ENCODE peak calls at places on chromosomes 16 and 17, in nine cellular contexts. P, V, U, K, G, C, A, W and L are unnamed samples.

GRCh38 chr17:69455040-69455439 is 40.5 kb downstream of the MAP2K6 start:
- DNase-seq in P (no peak), V (no peak), U (no peak), K (no peak), G (no peak), C (no peak), A (no peak), W (no peak), L (no peak)

GRCh38 chr16:15952265-15952711 is 2.9 kb downstream of the ABCC1 start:
- DNase-seq in P (no peak), V (no peak), U (no peak), K (no peak), G (no peak), C (peak; percentile 62), A (no peak), W (no peak), L (peak; percentile 19)

GRCh38 chr16:71645450-71645849 is 19.5 kb downstream of the MARVELD3 start:
- DNase-seq in P (no peak), V (peak; percentile 70), U (no peak), K (no peak), G (no peak), C (no peak), A (no peak), W (no peak), L (no peak)

GRCh38 chr16:22924492-22924891 is 110.5 kb downstream of the HS3ST2 start:
- DNase-seq in P (no peak), V (no peak), U (no peak), K (no peak), G (peak; percentile 14), C (no peak), A (no peak), W (no peak), L (no peak)

GRCh38 chr16:65044861-65045260 is 77.0 kb downstream of the CDH11 start:
- DNase-seq in P (no peak), V (no peak), U (no peak), K (no peak), G (no peak), C (no peak), A (no peak), W (no peak), L (no peak)

GRCh38 chr17:59764292-59764741 is 56.9 kb downstream of the VMP1 start:
- DNase-seq in P (no peak), V (no peak), U (no peak), K (no peak), G (no peak), C (no peak), A (no peak), W (no peak), L (no peak)

GRCh38 chr16:87854053-87854906 is 15.0 kb downstream of the SLC7A5 start:
- DNase-seq in P (no peak), V (no peak), U (no peak), K (no peak), G (no peak), C (no peak), A (no peak), W (no peak), L (no peak)

GRCh38 chr17:45432405-45433113 is at the start of gene ARHGAP27:
- DNase-seq in P (no peak), V (peak; percentile 78), U (no peak), K (no peak), G (no peak), C (peak; percentile 41), A (no peak), W (peak; percentile 54), L (peak; percentile 87)

GRCh38 chr17:73819440-73820395 is 175.5 kb upstream of the SDK2 start:
- DNase-seq in P (no peak), V (no peak), U (no peak), K (no peak), G (no peak), C (no peak), A (no peak), W (no peak), L (no peak)

GRCh38 chr17:18280766-18281165 is 20.3 kb downstream of the MIEF2 start:
- DNase-seq in P (no peak), V (no peak), U (no peak), K (no peak), G (no peak), C (no peak), A (no peak), W (no peak), L (no peak)

GRCh38 chr16:73058221-73058615 is 10.3 kb upstream of the ZFHX3 start:
- DNase-seq in P (peak; percentile 59), V (peak; percentile 62), U (no peak), K (peak; percentile 49), G (peak; percentile 56), C (peak; percentile 45), A (no peak), W (peak; percentile 62), L (peak; percentile 86)

GRCh38 chr17:5843366-5844026 is 226.7 kb upstream of the WSCD1 start:
- DNase-seq in P (no peak), V (no peak), U (no peak), K (no peak), G (no peak), C (no peak), A (no peak), W (no peak), L (no peak)

GRCh38 chr16:74469946-74470478 is 48.7 kb upstream of the CLEC18B start:
- DNase-seq in P (no peak), V (peak; percentile 34), U (no peak), K (no peak), G (no peak), C (no peak), A (no peak), W (no peak), L (no peak)

GRCh38 chr16:84357191-84357651 is 11.1 kb upstream of the ATP2C2 start:
- DNase-seq in P (no peak), V (no peak), U (no peak), K (no peak), G (no peak), C (no peak), A (no peak), W (no peak), L (no peak)

GRCh38 chr16:81101702-81102101 is 5.5 kb upstream of the GCSH start:
- DNase-seq in P (no peak), V (no peak), U (no peak), K (no peak), G (no peak), C (no peak), A (no peak), W (no peak), L (no peak)

GRCh38 chr17:5838661-5839300 is 231.4 kb upstream of the WSCD1 start:
- DNase-seq in P (no peak), V (peak; percentile 31), U (no peak), K (no peak), G (no peak), C (no peak), A (no peak), W (no peak), L (no peak)

GRCh38 chr17:41777157-41777578 is 9.3 kb downstream of the JUP start:
- DNase-seq in P (peak; percentile 38), V (peak; percentile 54), U (no peak), K (peak; percentile 47), G (no peak), C (no peak), A (no peak), W (peak; percentile 37), L (no peak)

GRCh38 chr16:88539261-88539651 is 30.9 kb upstream of the ZC3H18 start:
- DNase-seq in P (no peak), V (no peak), U (no peak), K (no peak), G (no peak), C (no peak), A (no peak), W (no peak), L (no peak)

GRCh38 chr17:52831536-52831935 is 673.0 kb upstream of the CA10 start:
- DNase-seq in P (no peak), V (no peak), U (no peak), K (no peak), G (no peak), C (no peak), A (no peak), W (no peak), L (no peak)

GRCh38 chr17:82231562-82232321 is 2.9 kb downstream of the SLC16A3 start:
- DNase-seq in P (no peak), V (peak; percentile 84), U (no peak), K (peak; percentile 77), G (peak; percentile 35), C (peak; percentile 35), A (no peak), W (peak; percentile 75), L (peak; percentile 94)
- H3K4me1 ChIP-seq in P (peaks cover 41% of the 10 kb centered on the region), V (no peaks in the 10 kb centered on the region), U (peaks cover 51% of the 10 kb centered on the region), K (peaks cover 24% of the 10 kb centered on the region), G (peaks cover 10% of the 10 kb centered on the region), C (peaks cover 23% of the 10 kb centered on the region), A (peaks cover 60% of the 10 kb centered on the region), W (peaks cover 78% of the 10 kb centered on the region), L (peaks cover 47% of the 10 kb centered on the region)

GRCh38 chr16:75471723-75472634 is 7.5 kb upstream of the TMEM170A start:
- DNase-seq in P (peak; percentile 61), V (peak; percentile 82), U (peak; percentile 23), K (peak; percentile 65), G (peak; percentile 39), C (peak; percentile 67), A (no peak), W (peak; percentile 59), L (peak; percentile 55)
- TF ChIP-seq CTCF in P (peak; percentile 86), V (peak; percentile 73), U (peak; percentile 54), K (peak; percentile 49), G (peak; percentile 60), C (peak; percentile 65), A (peak; percentile 77), W (no peak), L (peak; percentile 77)

GRCh38 chr16:29975811-29976511 is 2.3 kb downstream of the TAOK2 start:
- DNase-seq in P (no peak), V (no peak), U (no peak), K (no peak), G (no peak), C (peak; percentile 70), A (no peak), W (no peak), L (no peak)

GRCh38 chr16:29978081-29978480 is 4.4 kb downstream of the TAOK2 start:
- DNase-seq in P (no peak), V (no peak), U (no peak), K (no peak), G (no peak), C (no peak), A (no peak), W (no peak), L (no peak)

GRCh38 chr16:29975134-29975538 is 1.5 kb downstream of the TAOK2 start:
- DNase-seq in P (no peak), V (no peak), U (no peak), K (no peak), G (no peak), C (no peak), A (no peak), W (no peak), L (no peak)

GRCh38 chr16:29978564-29979270 is 5.0 kb downstream of the TAOK2 start:
- DNase-seq in P (no peak), V (no peak), U (no peak), K (no peak), G (no peak), C (no peak), A (no peak), W (no peak), L (peak; percentile 42)

GRCh38 chr16:29977063-29977462 is 3.4 kb downstream of the TAOK2 start:
- DNase-seq in P (no peak), V (no peak), U (no peak), K (no peak), G (no peak), C (peak; percentile 77), A (no peak), W (no peak), L (no peak)
- H3K27ac ChIP-seq in P (peak overlapping the region; percentile 88), V (no peak overlapping the region), U (no peak overlapping the region), K (no peak overlapping the region), G (no peak overlapping the region), C (peak overlapping the region; percentile 81), A (no peak overlapping the region), W (peak overlapping the region; percentile 94), L (peak overlapping the region; percentile 93)

GRCh38 chr17:40445769-40446468 is 2.7 kb downstream of the IGFBP4 start:
- DNase-seq in P (no peak), V (peak; percentile 51), U (no peak), K (no peak), G (no peak), C (no peak), A (no peak), W (no peak), L (no peak)
- H3K4me1 ChIP-seq in P (peaks cover 47% of the 10 kb centered on the region), V (peaks cover 43% of the 10 kb centered on the region), U (peaks cover 22% of the 10 kb centered on the region), K (peaks cover 36% of the 10 kb centered on the region), G (peaks cover 17% of the 10 kb centered on the region), C (peaks cover 55% of the 10 kb centered on the region), A (no peaks in the 10 kb centered on the region), W (peaks cover 57% of the 10 kb centered on the region), L (peaks cover 57% of the 10 kb centered on the region)